ENCODE peak calls at places on chromosomes 3 and 15, in seven cellular contexts. W is psoas muscle, F is mesendoderm, P is endothelial cell of umbilical vein, L is hepatocyte, S is ascending aorta, A is fibroblast of lung. X is an unnamed sample.

GRCh38 chr15:68551296-68551635 is 27.5 kb upstream of the CORO2B start:
- DNase-seq in F (no peak), S (no peak), W (no peak), A (no peak), L (no peak), P (no peak), X (no peak)

GRCh38 chr15:78206326-78207109 is 27.8 kb downstream of the ACSBG1 start:
- DNase-seq in A (peak; percentile 53), F (peak; percentile 48), S (peak; percentile 43), W (no peak), L (peak; percentile 4), P (no peak), X (peak; percentile 33)

GRCh38 chr15:63610209-63610841 is 13.1 kb downstream of the FBXL22 start:
- DNase-seq in F (peak; percentile 91), A (peak; percentile 80), S (peak; percentile 89), P (peak; percentile 85), W (peak; percentile 74), L (peak; percentile 87), X (peak; percentile 91)

GRCh38 chr3:37384117-37384516 is 209.7 kb upstream of the LRRFIP2 start:
- DNase-seq in W (no peak), S (no peak), L (no peak), F (no peak), A (no peak), P (no peak), X (no peak)

GRCh38 chr3:53150247-53151085 is 10.5 kb upstream of the PRKCD start:
- DNase-seq in W (peak; percentile 67), P (no peak), S (no peak), F (no peak), L (no peak), A (peak; percentile 36), X (no peak)

GRCh38 chr3:172315401-172316091 is 132.7 kb downstream of the GHSR start:
- DNase-seq in P (peak; percentile 56), W (no peak), A (peak; percentile 81), F (peak; percentile 54), L (peak; percentile 67), S (peak; percentile 62), X (no peak)

GRCh38 chr3:195042741-195043611 is 228.0 kb downstream of the XXYLT1 start:
- DNase-seq in F (peak; percentile 53), W (no peak), P (no peak), S (peak; percentile 34), A (no peak), L (peak; percentile 8), X (no peak)

GRCh38 chr3:124053871-124054270 is 61.9 kb upstream of the ROPN1 start:
- DNase-seq in A (peak; percentile 23), S (no peak), P (no peak), L (no peak), W (no peak), F (no peak), X (no peak)

GRCh38 chr15:77186518-77187095 is 115.7 kb upstream of the TSPAN3 start:
- DNase-seq in W (no peak), A (peak; percentile 26), P (peak; percentile 66), F (peak; percentile 32), L (peak; percentile 31), S (no peak), X (no peak)

GRCh38 chr3:63961891-63962290 is 49.7 kb upstream of the SCAANT1 start:
- DNase-seq in P (peak; percentile 65), F (peak; percentile 70), L (peak; percentile 60), S (no peak), A (peak; percentile 44), W (no peak), X (no peak)

GRCh38 chr3:64489361-64490044 is 198.3 kb downstream of the ADAMTS9 start:
- DNase-seq in F (peak; percentile 97), P (no peak), A (peak; percentile 22), W (no peak), S (no peak), L (peak; percentile 89), X (peak; percentile 56)

GRCh38 chr3:147428396-147429153 is 19.4 kb downstream of the ZIC1 start:
- DNase-seq in A (no peak), F (no peak), W (no peak), S (no peak), L (no peak), P (no peak), X (no peak)

GRCh38 chr15:51776952-51777574 is 25.7 kb downstream of the TMOD2 start:
- DNase-seq in F (peak; percentile 82), L (peak; percentile 86), P (peak; percentile 80), A (peak; percentile 59), W (no peak), S (peak; percentile 80), X (peak; percentile 48)

GRCh38 chr3:149245738-149246451 is 24.3 kb upstream of the CP start:
- DNase-seq in L (peak; percentile 49), A (peak; percentile 65), S (no peak), W (no peak), F (no peak), P (peak; percentile 33), X (no peak)

GRCh38 chr15:80660114-80660513 is 35.0 kb upstream of the ABHD17C start:
- DNase-seq in A (peak; percentile 43), W (no peak), L (peak; percentile 74), F (peak; percentile 69), P (peak; percentile 24), S (no peak), X (no peak)

GRCh38 chr3:70519913-70520659 is 207.6 kb upstream of the MDFIC2 start:
- DNase-seq in F (peak; percentile 3), P (no peak), W (no peak), L (no peak), S (no peak), A (peak; percentile 83), X (no peak)

GRCh38 chr3:40756500-40756899 is 231.7 kb downstream of the ZNF621 start:
- DNase-seq in W (no peak), A (no peak), S (no peak), P (no peak), F (no peak), L (no peak), X (no peak)

DNA sequence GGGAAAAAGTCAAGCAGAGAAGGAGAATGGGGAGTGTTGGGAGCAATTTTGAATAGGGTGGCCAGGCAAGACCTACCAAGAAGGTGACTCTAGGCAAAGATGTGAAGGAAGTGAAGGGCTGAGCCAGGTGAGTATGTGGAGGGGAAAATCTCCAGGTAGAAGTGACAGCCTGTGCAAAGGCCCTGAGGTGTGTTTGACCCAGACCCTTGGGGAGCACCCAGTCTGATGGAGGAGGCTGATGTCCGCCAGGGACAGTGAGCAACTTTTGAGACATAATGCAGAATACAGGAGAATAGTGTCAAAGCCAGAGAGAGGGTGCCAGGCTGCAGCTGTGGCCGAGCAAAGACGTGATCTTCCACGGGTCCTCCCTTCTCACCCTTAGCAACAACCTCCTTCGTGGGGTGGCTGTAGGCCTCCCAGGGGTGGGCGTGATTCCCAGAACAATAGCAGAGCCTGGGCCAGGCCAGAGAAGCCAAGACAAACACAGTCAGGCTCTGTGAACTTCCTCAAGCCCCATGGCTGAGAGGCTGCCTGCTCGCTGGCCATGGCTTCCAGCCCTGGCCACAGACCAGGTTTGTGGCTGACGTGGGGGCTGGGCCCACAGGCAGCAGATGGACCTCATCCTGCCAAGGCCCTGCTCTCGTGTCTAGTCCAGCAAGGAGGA is 58.1 kb downstream of the SLC6A6 start:
- DNase-seq in L (no peak), P (peak; percentile 97), F (no peak), A (peak; percentile 98), W (peak; percentile 87), S (peak; percentile 84), X (no peak)
- H3K36me3 ChIP-seq in L (no peaks in the 10 kb centered on the region), P (no peaks in the 10 kb centered on the region), F (peaks cover 12% of the 10 kb centered on the region), A (no peaks in the 10 kb centered on the region), W (peaks cover 79% of the 10 kb centered on the region), S (peaks cover 26% of the 10 kb centered on the region), X (no peaks in the 10 kb centered on the region)

DNA sequence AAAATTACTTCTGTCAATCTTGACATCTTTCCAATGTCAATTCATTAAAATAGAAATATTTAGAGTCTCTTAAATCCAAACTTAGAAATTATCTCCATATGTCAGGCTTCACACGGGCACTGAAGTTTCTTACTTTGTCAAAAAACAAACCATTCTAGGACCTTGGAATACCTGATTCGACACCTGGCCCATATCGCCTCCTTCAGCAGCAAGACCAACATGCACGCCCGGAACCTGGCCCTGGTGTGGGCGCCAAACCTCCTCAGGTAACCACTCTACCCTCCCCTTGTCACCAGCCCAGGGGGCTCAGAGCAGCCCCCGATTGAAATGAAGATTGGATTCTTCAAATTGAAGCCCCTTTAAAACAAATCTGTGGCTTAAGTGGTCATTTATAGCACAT is 81.3 kb downstream of the TMEM39A start:
- DNase-seq in P (no peak), L (no peak), F (no peak), A (no peak), S (no peak), W (no peak), X (no peak)
- H3K36me3 ChIP-seq in P (peaks cover 4% of the 10 kb centered on the region), L (no peaks in the 10 kb centered on the region), F (peaks cover 6% of the 10 kb centered on the region), A (no peaks in the 10 kb centered on the region), S (peaks cover 42% of the 10 kb centered on the region), W (peaks cover 7% of the 10 kb centered on the region), X (no peaks in the 10 kb centered on the region)

GRCh38 chr15:41018534-41018933 is 65.3 kb downstream of the CHAC1 start:
- DNase-seq in S (peak; percentile 69), A (peak; percentile 48), W (no peak), P (peak; percentile 90), F (peak; percentile 24), L (peak; percentile 67), X (peak; percentile 65)
- H3K36me3 ChIP-seq in S (peaks cover 39% of the 10 kb centered on the region), A (peaks cover 2% of the 10 kb centered on the region), W (peaks cover 88% of the 10 kb centered on the region), P (peaks cover 12% of the 10 kb centered on the region), F (no peaks in the 10 kb centered on the region), L (no peaks in the 10 kb centered on the region), X (peaks cover 38% of the 10 kb centered on the region)

GRCh38 chr3:101085752-101086151 is 92.5 kb upstream of the ABI3BP start:
- DNase-seq in A (no peak), F (no peak), S (no peak), L (no peak), W (no peak), P (no peak), X (no peak)
- H3K36me3 ChIP-seq in A (no peaks in the 10 kb centered on the region), F (no peaks in the 10 kb centered on the region), S (no peaks in the 10 kb centered on the region), L (no peaks in the 10 kb centered on the region), W (no peaks in the 10 kb centered on the region), P (no peaks in the 10 kb centered on the region), X (no peaks in the 10 kb centered on the region)

GRCh38 chr3:114758828-114759709 is 388.0 kb downstream of the ZBTB20 start:
- DNase-seq in L (peak; percentile 11), S (no peak), P (no peak), A (peak; percentile 52), W (no peak), F (no peak), X (no peak)

GRCh38 chr3:114762144-114762543 is 384.9 kb downstream of the ZBTB20 start:
- DNase-seq in S (no peak), P (no peak), A (no peak), L (no peak), W (no peak), F (no peak), X (no peak)

GRCh38 chr3:114760679-114761078 is 386.4 kb downstream of the ZBTB20 start:
- DNase-seq in W (no peak), L (no peak), S (no peak), A (no peak), F (no peak), P (no peak), X (no peak)

GRCh38 chr3:114756506-114757279 is 390.4 kb downstream of the ZBTB20 start:
- DNase-seq in A (peak; percentile 48), S (no peak), F (no peak), L (no peak), W (no peak), P (no peak), X (no peak)
- H3K36me3 ChIP-seq in A (no peaks in the 10 kb centered on the region), S (no peaks in the 10 kb centered on the region), F (no peaks in the 10 kb centered on the region), L (no peaks in the 10 kb centered on the region), W (no peaks in the 10 kb centered on the region), P (no peaks in the 10 kb centered on the region), X (no peaks in the 10 kb centered on the region)